ENCODE peak calls at places on chromosomes 16 and 17, in five cellular contexts. I is SK-N-SH, V is GM12878, C is K562, A is HCT116. Y is an unnamed sample.

GRCh38 chr17:42922335-42922734 is 21.7 kb downstream of the G6PC1 start:
- DNase-seq in C (no peak), V (no peak), I (no peak), A (no peak), Y (no peak)

GRCh38 chr17:29640413-29640812 is 17.7 kb upstream of the CORO6 start:
- DNase-seq in I (no peak), A (no peak), V (no peak), C (no peak), Y (no peak)

GRCh38 chr16:85891033-85891775 is 7.8 kb upstream of the IRF8 start:
- DNase-seq in V (no peak), A (peak), C (no peak), I (no peak), Y (no peak)

GRCh38 chr17:77679589-77679988 is 278.9 kb upstream of the TNRC6C start:
- DNase-seq in V (no peak), I (no peak), A (no peak), C (no peak), Y (no peak)

GRCh38 chr17:951388-952132 is 28.0 kb downstream of the NXN start:
- DNase-seq in C (no peak), A (no peak), I (no peak), V (no peak), Y (peak)

GRCh38 chr17:32739722-32740121 is 137.2 kb downstream of the MYO1D start:
- DNase-seq in I (no peak), V (no peak), C (no peak), A (no peak), Y (no peak)

GRCh38 chr16:57529324-57530103 is 6.9 kb downstream of the CCDC102A start:
- DNase-seq in I (peak), C (peak), A (no peak), V (no peak), Y (no peak)

GRCh38 chr17:82247856-82248671 is 19.2 kb downstream of the SLC16A3 start:
- DNase-seq in V (no peak), C (no peak), A (no peak), I (peak), Y (no peak)

GRCh38 chr16:67014641-67015315 is 14.2 kb upstream of the CBFB start:
- DNase-seq in I (no peak), A (no peak), V (no peak), C (no peak), Y (no peak)

GRCh38 chr17:60535382-60536279 is 9.6 kb upstream of the APPBP2 start:
- DNase-seq in A (no peak), C (no peak), V (no peak), I (peak), Y (no peak)
- TF ChIP-seq JUND in A (no peak), C (no peak), V (no peak), I (no peak), Y (no peak)

DNA sequence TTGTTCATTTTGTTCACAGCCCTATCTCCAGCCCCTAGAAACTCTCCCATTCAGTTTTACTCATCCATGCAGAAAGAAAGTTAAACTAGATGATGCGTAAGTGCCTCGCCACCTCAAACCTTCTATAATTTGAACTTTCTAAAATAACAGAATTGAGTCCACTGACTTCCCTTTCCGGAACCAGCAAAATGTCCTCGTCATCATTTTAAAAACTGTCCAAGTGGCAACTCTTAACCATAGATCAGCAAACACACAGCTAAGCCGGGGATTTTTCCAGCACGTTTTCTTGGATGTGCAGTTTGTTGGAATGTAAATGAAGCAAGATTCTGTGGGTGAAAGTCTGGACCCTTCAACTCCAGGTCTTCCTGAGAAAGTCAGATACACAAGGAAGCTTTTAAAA is 369.7 kb upstream of the ERCC4 start:
- DNase-seq in I (no peak), A (no peak), V (no peak), C (no peak), Y (no peak)
- TF ChIP-seq JUND in I (no peak), A (no peak), V (no peak), C (no peak), Y (no peak)

DNA sequence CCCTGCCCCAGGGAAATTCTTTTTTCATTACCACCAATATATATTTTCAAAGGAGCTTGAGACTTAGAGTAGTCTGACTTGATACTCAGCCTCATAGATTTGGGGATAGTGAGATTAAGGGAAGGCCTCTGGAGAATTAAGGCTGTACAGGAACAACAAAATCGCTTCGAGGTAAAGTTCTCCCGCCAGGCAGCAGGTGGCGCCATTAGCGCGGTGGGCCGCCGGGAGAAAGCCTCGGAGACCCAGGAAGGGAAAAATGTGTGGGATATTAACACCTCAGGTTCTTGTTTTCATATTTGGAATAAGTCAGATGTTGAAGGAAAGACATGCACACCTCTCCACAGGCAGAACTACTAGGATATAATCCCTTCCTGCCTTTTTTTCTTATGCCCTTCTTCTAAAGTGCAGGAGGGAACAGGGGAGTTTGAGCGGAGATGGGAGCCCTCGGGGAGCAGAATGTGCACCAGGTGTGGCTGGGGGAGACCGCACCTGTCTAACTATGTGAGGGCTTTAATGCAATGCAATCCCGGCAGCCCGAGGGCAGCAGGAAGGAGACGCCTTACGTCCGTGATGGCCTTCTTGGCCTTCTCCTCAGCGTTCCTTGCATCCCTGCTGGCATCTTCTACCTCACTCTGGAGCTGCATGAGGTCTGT is 25.9 kb downstream of the MYH3 start:
- DNase-seq in I (peak), A (no peak), C (peak), V (no peak), Y (peak)
- TF ChIP-seq JUND in I (no peak), A (no peak), C (no peak), V (no peak), Y (no peak)

GRCh38 chr16:53581784-53582183 is 78.8 kb upstream of the AKTIP start:
- DNase-seq in I (no peak), A (no peak), V (no peak), C (no peak), Y (no peak)
- TF ChIP-seq JUND in I (no peak), A (no peak), V (no peak), C (no peak), Y (no peak)

GRCh38 chr16:84537431-84538151 is 33.1 kb upstream of the MEAK7 start:
- DNase-seq in V (no peak), I (no peak), A (no peak), C (peak), Y (no peak)
- TF ChIP-seq JUND in V (no peak), I (no peak), A (no peak), C (peak), Y (no peak)

GRCh38 chr16:29775742-29776408 is 2.2 kb upstream of the ZG16 start:
- DNase-seq in C (peak), V (no peak), A (no peak), I (no peak), Y (no peak)
- TF ChIP-seq JUND in C (peak), V (no peak), A (no peak), I (peak), Y (no peak)

GRCh38 chr16:4855371-4855770 is 8.1 kb downstream of the UBN1 start:
- DNase-seq in I (no peak), C (no peak), V (no peak), A (no peak), Y (no peak)
- TF ChIP-seq JUND in I (no peak), C (no peak), V (no peak), A (no peak), Y (no peak)

DNA sequence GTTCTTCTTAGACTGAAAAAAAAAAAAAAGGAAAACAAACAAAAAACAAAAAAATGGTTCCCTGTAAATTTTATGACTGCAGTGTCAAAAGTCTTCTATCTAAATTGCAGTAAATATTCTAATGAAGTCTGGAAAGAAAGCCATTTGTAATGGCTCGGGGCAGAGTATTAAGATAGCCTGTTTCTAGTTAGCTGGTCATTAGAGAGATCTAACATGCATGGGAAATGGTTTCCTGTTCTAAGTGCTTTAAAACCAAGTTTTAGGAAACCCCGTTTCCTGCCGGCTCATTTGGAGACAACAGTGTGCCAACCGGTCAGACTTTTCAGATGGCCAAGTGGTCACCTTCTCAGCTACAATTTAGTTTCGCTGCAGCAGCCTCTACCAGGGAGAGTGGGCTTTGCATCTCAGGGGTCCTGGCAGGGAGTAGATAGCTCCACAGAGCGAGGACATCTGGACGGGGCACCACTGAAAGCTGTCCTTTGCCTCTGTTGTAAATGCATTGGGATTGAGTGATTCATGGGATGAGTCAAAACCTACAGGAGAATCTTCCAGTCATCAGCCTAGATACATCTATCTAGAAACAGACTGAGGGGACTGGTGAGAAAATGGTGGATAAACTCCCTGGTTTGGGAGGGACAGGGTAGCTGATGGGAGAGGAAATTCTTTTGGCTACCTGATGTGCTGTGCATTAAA is 473.2 kb upstream of the SALL1 start:
- DNase-seq in V (no peak), C (no peak), I (peak), A (no peak), Y (no peak)
- TF ChIP-seq JUND in V (no peak), C (no peak), I (no peak), A (no peak), Y (no peak)

DNA sequence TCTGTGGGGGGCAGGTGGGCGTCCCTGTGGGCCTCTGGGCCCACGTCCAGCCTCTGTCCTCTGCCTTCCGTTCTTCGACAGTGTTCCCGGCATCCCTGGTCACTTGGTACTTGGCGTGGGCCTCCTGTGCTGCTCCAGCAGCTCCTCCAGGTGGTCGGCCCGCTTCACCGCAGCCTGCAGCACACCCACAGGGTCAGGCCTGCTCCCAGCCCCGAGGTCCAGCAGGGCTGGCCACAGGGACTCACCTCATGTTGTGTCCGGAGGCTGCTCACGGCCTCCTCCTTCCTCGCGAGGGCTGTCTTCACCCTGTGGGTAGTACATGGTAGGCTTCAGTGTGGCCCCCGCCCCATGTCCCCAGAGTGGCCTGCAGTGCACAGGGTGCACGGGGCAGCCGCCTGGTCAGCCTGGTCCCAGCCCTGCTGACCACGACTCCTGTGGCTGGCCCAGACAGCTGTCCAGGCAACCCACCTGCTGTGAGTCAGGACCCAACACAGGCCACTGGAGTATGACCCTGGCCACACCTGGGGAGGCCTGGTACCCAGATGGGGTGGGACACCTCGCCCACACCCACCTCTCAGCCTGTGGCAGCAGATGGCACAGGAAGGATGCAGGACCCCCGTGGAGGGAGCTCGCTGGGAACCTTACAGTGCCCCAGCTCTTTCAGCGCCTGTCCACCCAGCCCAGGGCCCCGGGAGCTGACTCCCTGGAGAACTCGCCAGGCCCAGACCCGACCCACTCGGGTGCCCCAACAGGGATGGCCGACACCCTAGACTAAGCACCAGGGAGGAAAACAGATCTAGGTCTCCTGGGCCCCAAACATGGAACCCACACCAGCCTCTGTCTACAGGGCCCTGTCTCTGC is 23.9 kb upstream of the AATK start:
- DNase-seq in I (peak), V (no peak), C (peak), A (no peak), Y (peak)
- TF ChIP-seq JUND in I (no peak), V (no peak), C (no peak), A (no peak), Y (no peak)

DNA sequence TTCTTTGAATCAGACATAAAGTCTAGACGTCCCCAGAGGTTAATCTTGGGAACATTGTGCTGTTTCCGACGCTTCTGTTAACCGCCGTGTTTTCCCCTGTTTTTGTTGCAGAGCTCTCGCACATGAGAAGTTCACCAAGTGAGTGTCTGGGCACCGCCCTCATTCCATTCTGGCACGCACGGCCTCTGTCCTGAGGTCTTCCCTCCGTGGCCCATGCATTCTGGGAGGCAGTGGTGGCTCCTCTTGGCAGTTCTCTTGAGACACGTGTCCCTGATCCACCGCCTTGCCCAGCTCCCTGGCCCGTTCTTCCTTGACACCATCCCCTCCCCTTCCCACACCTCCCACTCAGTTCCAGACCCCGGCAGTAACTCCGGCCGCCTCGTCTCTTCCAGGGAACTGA is 86.0 kb upstream of the PLCG2 start:
- DNase-seq in V (no peak), I (no peak), C (no peak), A (no peak), Y (no peak)
- TF ChIP-seq JUND in V (no peak), I (no peak), C (no peak), A (no peak), Y (no peak)